ENCODE peak calls at places on chromosomes 6 and 20, in seven cellular contexts. M, I, E, B, L, D and Z are unnamed samples.

GRCh38 chr20:23325107-23325506 is 25.5 kb upstream of the NXT1 start:
- DNase-seq in M (no peak), I (no peak), E (no peak), B (no peak), L (no peak), D (no peak), Z (no peak)

GRCh38 chr6:87900160-87900698 is 147.4 kb upstream of the SPACA1 start:
- DNase-seq in M (no peak), I (peak), E (no peak), B (no peak), L (no peak), D (no peak), Z (no peak)

GRCh38 chr20:62952373-62953166 is at the start of gene SLC17A9:
- DNase-seq in M (peak), I (peak), E (peak), B (peak), L (peak), D (peak), Z (peak)

GRCh38 chr6:24982231-24982630 is 46.5 kb upstream of the RIPOR2 start:
- DNase-seq in M (no peak), I (no peak), E (no peak), B (no peak), L (no peak), D (peak), Z (no peak)

GRCh38 chr20:47857142-47857993 is 72.1 kb upstream of the SULF2 start:
- DNase-seq in M (no peak), I (peak), E (no peak), B (peak), L (no peak), D (no peak), Z (no peak)

GRCh38 chr6:149094934-149095341 is 222.6 kb upstream of the TAB2 start:
- DNase-seq in M (no peak), I (no peak), E (no peak), B (no peak), L (no peak), D (peak), Z (no peak)

GRCh38 chr6:44225579-44226325 is 2.4 kb downstream of the SLC29A1 start:
- DNase-seq in M (no peak), I (no peak), E (no peak), B (no peak), L (no peak), D (no peak), Z (no peak)

GRCh38 chr6:133092199-133092598 is 149.0 kb upstream of the EYA4 start:
- DNase-seq in M (no peak), I (no peak), E (no peak), B (no peak), L (no peak), D (no peak), Z (no peak)

GRCh38 chr6:41181566-41181965 is 18.6 kb upstream of the TREM2 start:
- DNase-seq in M (no peak), I (no peak), E (no peak), B (no peak), L (no peak), D (no peak), Z (no peak)

GRCh38 chr6:129342243-129342642 is 367.7 kb downstream of the ARHGAP18 start:
- DNase-seq in M (no peak), I (no peak), E (no peak), B (no peak), L (no peak), D (peak), Z (no peak)

GRCh38 chr20:21099653-21100589 is 6.2 kb downstream of the LINC00237 start:
- DNase-seq in M (peak), I (no peak), E (peak), B (peak), L (peak), D (peak), Z (peak)

GRCh38 chr20:40506567-40506966 is 182.5 kb downstream of the MAFB start:
- DNase-seq in M (peak), I (peak), E (peak), B (peak), L (peak), D (peak), Z (peak)

GRCh38 chr6:20205722-20206154 is 6.5 kb downstream of the MBOAT1 start:
- DNase-seq in M (no peak), I (no peak), E (no peak), B (no peak), L (no peak), D (no peak), Z (no peak)

GRCh38 chr6:30767158-30767943 is 23.0 kb upstream of the IER3 start:
- DNase-seq in M (no peak), I (no peak), E (no peak), B (no peak), L (no peak), D (no peak), Z (no peak)

GRCh38 chr20:37538003-37538402 is 10.3 kb upstream of the BLCAP start:
- DNase-seq in M (peak), I (peak), E (peak), B (peak), L (no peak), D (peak), Z (no peak)

GRCh38 chr20:62027116-62027515 is 38.6 kb downstream of the TAF4 start:
- DNase-seq in M (no peak), I (no peak), E (no peak), B (no peak), L (no peak), D (peak), Z (no peak)

GRCh38 chr20:6704132-6704861 is 63.2 kb upstream of the BMP2 start:
- DNase-seq in M (peak), I (peak), E (no peak), B (no peak), L (peak), D (peak), Z (peak)

GRCh38 chr6:45376310-45377040 is 1.3 kb downstream of the SUPT3H start:
- DNase-seq in M (no peak), I (no peak), E (no peak), B (no peak), L (no peak), D (peak), Z (no peak)

GRCh38 chr6:89200706-89201215 is 16.4 kb downstream of the GABRR1 start:
- DNase-seq in M (no peak), I (no peak), E (no peak), B (no peak), L (no peak), D (no peak), Z (no peak)

GRCh38 chr6:106084106-106084963 is 1.8 kb upstream of the PRDM1 start:
- DNase-seq in M (peak), I (peak), E (no peak), B (no peak), L (no peak), D (peak), Z (peak)

GRCh38 chr6:108584323-108584722 is 23.6 kb downstream of the FOXO3 start:
- DNase-seq in M (no peak), I (no peak), E (no peak), B (no peak), L (no peak), D (no peak), Z (no peak)

GRCh38 chr20:36562724-36563123 is 10.7 kb upstream of the TGIF2 start:
- DNase-seq in M (no peak), I (no peak), E (no peak), B (no peak), L (no peak), D (no peak), Z (no peak)

GRCh38 chr6:72857791-72858190 is 235.9 kb downstream of the KCNQ5 start:
- DNase-seq in M (no peak), I (no peak), E (no peak), B (no peak), L (no peak), D (peak), Z (no peak)

GRCh38 chr6:28165566-28165965 is 23.9 kb downstream of the ZKSCAN8 start:
- DNase-seq in M (no peak), I (no peak), E (no peak), B (no peak), L (no peak), D (no peak), Z (no peak)

GRCh38 chr6:26441977-26442376 is 1.7 kb downstream of the BTN3A3 start:
- DNase-seq in M (no peak), I (no peak), E (no peak), B (no peak), L (no peak), D (no peak), Z (no peak)

GRCh38 chr6:38262041-38262440 is 377.7 kb downstream of the BTBD9 start:
- DNase-seq in M (no peak), I (peak), E (no peak), B (no peak), L (no peak), D (peak), Z (no peak)

GRCh38 chr6:1136415-1136774 is 175.5 kb upstream of the FOXQ1 start:
- DNase-seq in M (no peak), I (no peak), E (peak), B (no peak), L (no peak), D (peak), Z (no peak)

GRCh38 chr6:26048590-26048989 is 38.6 kb upstream of the HFE start:
- DNase-seq in M (no peak), I (no peak), E (no peak), B (no peak), L (no peak), D (no peak), Z (no peak)

GRCh38 chr6:112298021-112298745 is 43.8 kb upstream of the LAMA4 start:
- DNase-seq in M (no peak), I (no peak), E (no peak), B (no peak), L (no peak), D (peak), Z (no peak)

GRCh38 chr6:112218563-112218962 is 35.8 kb downstream of the LAMA4 start:
- DNase-seq in M (no peak), I (no peak), E (peak), B (peak), L (no peak), D (no peak), Z (no peak)

GRCh38 chr6:30272032-30272431 is 54.7 kb upstream of the TRIM39 start:
- DNase-seq in M (no peak), I (peak), E (no peak), B (no peak), L (no peak), D (no peak), Z (no peak)

GRCh38 chr6:14010275-14010674 is 85.5 kb downstream of the RNF182 start:
- DNase-seq in M (no peak), I (no peak), E (no peak), B (no peak), L (no peak), D (no peak), Z (no peak)

GRCh38 chr6:52663120-52663934 is 7.6 kb upstream of the TMEM14A start:
- DNase-seq in M (peak), I (peak), E (no peak), B (peak), L (peak), D (peak), Z (peak)

GRCh38 chr6:139722540-139722939 is 348.1 kb upstream of the CITED2 start:
- DNase-seq in M (no peak), I (no peak), E (no peak), B (no peak), L (no peak), D (peak), Z (no peak)

GRCh38 chr20:2700913-2701620 is 8.5 kb downstream of the EBF4 start:
- DNase-seq in M (no peak), I (no peak), E (no peak), B (no peak), L (no peak), D (no peak), Z (no peak)

GRCh38 chr6:42225043-42225368 is 7.3 kb upstream of the MRPS10 start:
- DNase-seq in M (no peak), I (no peak), E (no peak), B (no peak), L (no peak), D (no peak), Z (no peak)

GRCh38 chr6:13398081-13398406 is 69.7 kb upstream of the TBC1D7 start:
- DNase-seq in M (no peak), I (no peak), E (no peak), B (no peak), L (no peak), D (no peak), Z (no peak)

GRCh38 chr6:163324928-163325784 is 89.4 kb upstream of the QKI start:
- DNase-seq in M (no peak), I (peak), E (peak), B (no peak), L (peak), D (peak), Z (no peak)

GRCh38 chr6:105363100-105363754 is 39.7 kb downstream of the PREP start:
- DNase-seq in M (no peak), I (no peak), E (no peak), B (no peak), L (no peak), D (peak), Z (no peak)

GRCh38 chr6:71544906-71545305 is 256.3 kb downstream of the OGFRL1 start:
- DNase-seq in M (no peak), I (no peak), E (no peak), B (no peak), L (no peak), D (no peak), Z (no peak)

GRCh38 chr6:15079288-15079817 is 166.5 kb upstream of the JARID2 start:
- DNase-seq in M (peak), I (peak), E (no peak), B (no peak), L (no peak), D (no peak), Z (no peak)
- TF ChIP-seq POLR2A in M (no peak), I (no peak), E (no peak), B (no peak), L (no peak), D (no peak), Z (no peak)

GRCh38 chr20:64255361-64256281 is at the start of gene PCMTD2:
- DNase-seq in M (peak), I (peak), E (peak), B (peak), L (peak), D (peak), Z (peak)
- TF ChIP-seq POLR2A in M (no peak), I (peak), E (no peak), B (no peak), L (no peak), D (no peak), Z (peak)

GRCh38 chr6:158767714-158768113 is 51.5 kb downstream of the EZR start:
- DNase-seq in M (no peak), I (no peak), E (no peak), B (no peak), L (no peak), D (no peak), Z (peak)

GRCh38 chr6:158765509-158766068 is 53.6 kb downstream of the EZR start:
- DNase-seq in M (peak), I (no peak), E (no peak), B (no peak), L (no peak), D (no peak), Z (no peak)

GRCh38 chr6:158764941-158765340 is 54.2 kb downstream of the EZR start:
- DNase-seq in M (peak), I (no peak), E (no peak), B (no peak), L (no peak), D (no peak), Z (no peak)

GRCh38 chr6:158768396-158768795 is 50.8 kb downstream of the EZR start:
- DNase-seq in M (no peak), I (no peak), E (no peak), B (no peak), L (no peak), D (no peak), Z (no peak)

GRCh38 chr6:158766621-158767435 is 52.3 kb downstream of the EZR start:
- DNase-seq in M (no peak), I (no peak), E (no peak), B (no peak), L (no peak), D (no peak), Z (no peak)
- TF ChIP-seq POLR2A in M (no peak), I (no peak), E (no peak), B (no peak), L (no peak), D (no peak), Z (no peak)

DNA sequence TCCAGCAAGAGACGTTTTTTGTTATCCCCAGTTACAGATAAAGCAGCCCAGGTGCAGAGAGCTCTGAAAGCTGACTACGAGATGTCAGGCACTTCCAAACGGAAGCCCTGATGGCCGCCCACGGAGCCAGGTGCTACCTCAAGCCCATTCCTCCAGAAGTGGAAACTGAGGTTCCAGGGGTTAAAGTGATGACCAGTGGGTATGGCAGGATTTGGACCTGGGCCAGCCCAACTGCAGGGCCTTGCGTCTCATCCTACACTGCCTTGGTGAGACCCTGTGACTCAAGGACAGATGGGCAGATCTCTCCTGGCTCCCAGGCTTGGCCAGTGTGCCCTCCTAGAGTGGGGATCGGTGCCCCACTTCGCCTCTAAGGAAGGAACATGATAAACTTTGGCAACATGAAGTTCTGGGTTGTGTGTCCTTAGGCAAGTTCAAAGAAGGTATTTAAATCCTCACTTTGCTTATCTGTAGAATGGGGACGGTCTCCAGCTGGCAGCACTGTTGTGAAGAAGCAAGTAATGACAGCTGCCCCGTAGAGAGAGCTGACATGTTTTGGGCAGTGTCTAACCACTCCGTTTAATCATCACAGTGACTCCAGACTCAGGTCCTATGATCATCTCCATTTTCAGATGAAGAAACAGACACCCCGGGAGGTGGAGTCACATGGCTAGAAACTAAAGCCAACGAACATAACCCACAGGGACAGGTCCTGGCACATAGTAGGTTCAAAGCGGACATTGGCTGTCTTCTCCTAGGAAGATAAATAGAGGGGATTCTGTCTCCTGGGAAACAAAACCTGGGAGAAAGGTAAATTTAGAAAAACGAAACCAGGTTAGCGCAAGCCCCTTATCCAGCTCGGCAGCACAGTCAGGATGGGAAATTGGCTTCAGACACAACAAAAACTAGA is 34.4 kb upstream of the CDH22 start:
- DNase-seq in M (no peak), I (no peak), E (no peak), B (no peak), L (no peak), D (no peak), Z (no peak)
- TF ChIP-seq POLR2A in M (no peak), I (no peak), E (no peak), B (no peak), L (no peak), D (no peak), Z (no peak)

GRCh38 chr20:53133628-53134027 is 161.5 kb downstream of the TSHZ2 start:
- DNase-seq in M (no peak), I (no peak), E (no peak), B (no peak), L (no peak), D (no peak), Z (no peak)

GRCh38 chr20:53141651-53142050 is 169.5 kb downstream of the TSHZ2 start:
- DNase-seq in M (no peak), I (no peak), E (no peak), B (no peak), L (no peak), D (no peak), Z (no peak)

GRCh38 chr20:53138454-53139291 is 166.5 kb downstream of the TSHZ2 start:
- DNase-seq in M (no peak), I (no peak), E (no peak), B (no peak), L (no peak), D (no peak), Z (no peak)

GRCh38 chr20:53133134-53133533 is 161.0 kb downstream of the TSHZ2 start:
- DNase-seq in M (no peak), I (no peak), E (no peak), B (no peak), L (no peak), D (no peak), Z (no peak)

DNA sequence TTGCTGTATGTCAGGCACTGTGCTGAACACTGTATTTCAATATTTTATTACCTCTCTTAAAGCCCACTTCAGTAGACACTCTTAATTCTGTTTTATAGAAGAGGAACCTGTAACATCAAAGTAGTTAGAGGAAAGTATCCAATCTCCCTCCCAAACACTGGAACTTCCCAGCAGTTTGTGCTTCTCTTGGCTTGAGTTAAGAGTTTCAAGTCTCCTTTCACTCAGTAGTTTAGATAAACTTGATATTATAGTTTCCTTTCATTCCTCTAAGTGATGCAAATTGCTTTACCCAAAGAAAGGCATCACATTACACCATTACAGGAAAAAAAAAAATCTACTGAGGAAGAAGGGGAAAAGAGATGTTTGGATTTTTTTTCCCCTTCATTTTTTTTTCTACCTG is 164.3 kb downstream of the TSHZ2 start:
- DNase-seq in M (no peak), I (no peak), E (no peak), B (no peak), L (no peak), D (no peak), Z (no peak)
- TF ChIP-seq POLR2A in M (no peak), I (no peak), E (no peak), B (no peak), L (no peak), D (no peak), Z (no peak)

DNA sequence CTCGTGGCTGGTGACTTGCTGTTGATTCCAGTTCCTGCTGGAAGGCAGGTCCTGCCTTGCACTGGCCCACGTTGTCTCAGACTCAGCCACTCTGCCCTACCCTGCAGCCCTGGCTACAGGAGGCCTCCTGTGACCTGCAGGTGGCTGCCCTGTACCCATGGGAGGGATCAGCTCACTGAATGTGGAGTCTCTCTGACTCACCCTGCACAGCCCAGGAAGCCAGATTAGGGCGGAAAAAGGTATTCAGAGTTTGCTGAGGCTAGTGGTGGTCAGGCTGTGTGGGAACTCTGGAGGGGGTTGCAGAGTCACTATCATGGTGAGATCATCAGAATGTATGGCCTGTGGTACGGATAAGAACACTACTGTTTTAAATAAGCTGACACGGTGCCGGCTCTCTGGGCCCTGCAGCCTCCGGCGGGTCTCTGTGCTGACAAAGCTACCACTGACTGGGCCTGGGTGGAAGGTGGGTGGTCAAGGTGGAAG is 24.7 kb upstream of the PYGB start:
- DNase-seq in M (peak), I (peak), E (peak), B (no peak), L (peak), D (peak), Z (peak)
- TF ChIP-seq POLR2A in M (no peak), I (no peak), E (no peak), B (no peak), L (no peak), D (peak), Z (no peak)

GRCh38 chr20:53871541-53871940 is 198.9 kb downstream of the BCAS1 start:
- DNase-seq in M (no peak), I (no peak), E (no peak), B (no peak), L (no peak), D (no peak), Z (no peak)

GRCh38 chr20:53872081-53872541 is 198.3 kb downstream of the BCAS1 start:
- DNase-seq in M (no peak), I (no peak), E (no peak), B (no peak), L (no peak), D (no peak), Z (no peak)

GRCh38 chr20:53867741-53868351 is 202.5 kb downstream of the BCAS1 start:
- DNase-seq in M (no peak), I (no peak), E (no peak), B (no peak), L (no peak), D (no peak), Z (no peak)

GRCh38 chr20:53870426-53871199 is 199.8 kb downstream of the BCAS1 start:
- DNase-seq in M (no peak), I (no peak), E (no peak), B (no peak), L (no peak), D (no peak), Z (no peak)

GRCh38 chr20:53869466-53870258 is 200.7 kb downstream of the BCAS1 start:
- DNase-seq in M (peak), I (peak), E (no peak), B (peak), L (peak), D (peak), Z (peak)
- TF ChIP-seq POLR2A in M (no peak), I (no peak), E (no peak), B (no peak), L (no peak), D (no peak), Z (no peak)